ENCODE peak calls at places on chromosomes 16 and 17, in nine cellular contexts. Y is GM23248; D is stimulated activated CD4-positive, alpha-beta T cell treated with anti-CD3 and anti-CD28 coated beads, Interleukin-1b, Interleukin-23, amount 100 ng/mL, for 24 hours; T is hypothalamus; M is CD8-positive, alpha-beta memory T cell; G is A549; O is ascending aorta; A is GM13976; Z is NCI-H2171 treated with DMSO at 0.1 percent for 48 hours. S is an unnamed sample.

GRCh38 chr17:57963149-57963511 is 7.9 kb upstream of the CUEDC1 start:
- DNase-seq in Y (no peak), D (no peak), T (no peak), M (no peak), G (no peak), O (no peak), A (no peak), Z (peak; percentile 86), S (no peak)

GRCh38 chr17:17672453-17673368 is 8.5 kb upstream of the RAI1 start:
- DNase-seq in Y (no peak), D (no peak), T (no peak), M (no peak), G (no peak), O (no peak), A (no peak), Z (no peak), S (no peak)

GRCh38 chr17:6079155-6079554 is 9.0 kb downstream of the WSCD1 start:
- DNase-seq in Y (no peak), D (no peak), T (peak; percentile 35), M (no peak), G (no peak), O (no peak), A (no peak), Z (no peak), S (peak; percentile 9)

GRCh38 chr16:86391486-86391885 is 118.8 kb upstream of the FOXF1 start:
- DNase-seq in Y (no peak), D (no peak), T (no peak), M (no peak), G (no peak), O (no peak), A (no peak), Z (no peak), S (no peak)

GRCh38 chr17:79163071-79163470 is 88.4 kb downstream of the ENGASE start:
- DNase-seq in Y (no peak), D (no peak), T (no peak), M (no peak), G (no peak), O (no peak), A (no peak), Z (no peak), S (no peak)

GRCh38 chr17:27504188-27504995 is 48.1 kb downstream of the KSR1 start:
- DNase-seq in Y (no peak), D (no peak), T (no peak), M (no peak), G (no peak), O (no peak), A (no peak), Z (peak; percentile 97), S (no peak)

GRCh38 chr16:77807071-77807470 is 18.7 kb downstream of the VAT1L start:
- DNase-seq in Y (no peak), D (no peak), T (no peak), M (no peak), G (no peak), O (no peak), A (no peak), Z (no peak), S (no peak)

GRCh38 chr17:29617481-29618271 is 5.0 kb downstream of the CORO6 start:
- DNase-seq in Y (peak; percentile 50), D (peak; percentile 65), T (peak; percentile 34), M (peak; percentile 84), G (peak; percentile 85), O (peak; percentile 85), A (peak; percentile 88), Z (peak; percentile 81), S (peak; percentile 61)

GRCh38 chr17:71735893-71736292 is 384.9 kb upstream of the SOX9 start:
- DNase-seq in Y (no peak), D (no peak), T (no peak), M (no peak), G (no peak), O (no peak), A (no peak), Z (no peak), S (no peak)

GRCh38 chr16:80259289-80259805 is 281.4 kb upstream of the DYNLRB2 start:
- DNase-seq in Y (no peak), D (no peak), T (no peak), M (no peak), G (no peak), O (no peak), A (no peak), Z (no peak), S (no peak)

GRCh38 chr17:21524211-21524591 is 148.0 kb downstream of the KCNJ12 start:
- DNase-seq in Y (no peak), D (no peak), T (no peak), M (no peak), G (no peak), O (no peak), A (no peak), Z (peak; percentile 15), S (no peak)

GRCh38 chr17:37787055-37787720 is 42.3 kb upstream of the HNF1B start:
- DNase-seq in Y (peak; percentile 39), D (no peak), T (peak; percentile 2), M (no peak), G (peak; percentile 95), O (no peak), A (no peak), Z (no peak), S (no peak)

GRCh38 chr16:67397451-67397801 is 4.1 kb upstream of the TPPP3 start:
- DNase-seq in Y (no peak), D (no peak), T (no peak), M (no peak), G (no peak), O (no peak), A (no peak), Z (no peak), S (no peak)

GRCh38 chr17:67500261-67500660 is 123.2 kb downstream of the PITPNC1 start:
- DNase-seq in Y (peak; percentile 58), D (no peak), T (no peak), M (no peak), G (no peak), O (no peak), A (no peak), Z (no peak), S (no peak)

GRCh38 chr16:88131256-88131655 is 180.0 kb downstream of the BANP start:
- DNase-seq in Y (no peak), D (no peak), T (no peak), M (no peak), G (no peak), O (no peak), A (no peak), Z (no peak), S (no peak)

GRCh38 chr16:58614212-58614611 is 15.4 kb downstream of the CNOT1 start:
- DNase-seq in Y (peak; percentile 95), D (no peak), T (no peak), M (no peak), G (no peak), O (no peak), A (no peak), Z (no peak), S (no peak)

GRCh38 chr17:27240086-27240801 is 53.7 kb upstream of the WSB1 start:
- DNase-seq in Y (no peak), D (no peak), T (no peak), M (no peak), G (no peak), O (no peak), A (no peak), Z (no peak), S (no peak)